ENCODE peak calls at places on chromosomes 6 and 20, in nine cellular contexts. One of them, this sample, is unnamed.

GRCh38 chr6:37696841-37697735 is 595 bp downstream of the MDGA1 start:
- DNase-seq in Kasumi-1: no peak
- DNase-seq in dermis microvascular lymphatic vessel endothelial cell: no peak
- DNase-seq in ovary: peak; percentile 30
- DNase-seq in NCI-H526: peak; percentile 74
- DNase-seq in non-pigmented ciliary epithelial cell: no peak
- DNase-seq in CD8-positive, alpha-beta T cell: peak; percentile 73
- DNase-seq in NCI-H748 treated with DMSO at 0.1 percent for 48 hours: no peak
- DNase-seq in CD14-positive monocyte: no peak
- DNase-seq in this sample: no peak

GRCh38 chr20:58213112-58213511 is 15.3 kb downstream of the ANKRD60 start:
- DNase-seq in Kasumi-1: no peak
- DNase-seq in dermis microvascular lymphatic vessel endothelial cell: no peak
- DNase-seq in ovary: no peak
- DNase-seq in NCI-H526: peak; percentile 67
- DNase-seq in non-pigmented ciliary epithelial cell: no peak
- DNase-seq in CD8-positive, alpha-beta T cell: no peak
- DNase-seq in NCI-H748 treated with DMSO at 0.1 percent for 48 hours: peak; percentile 9
- DNase-seq in CD14-positive monocyte: no peak
- DNase-seq in this sample: no peak

GRCh38 chr6:146859206-146859605 is 260.4 kb downstream of the ADGB start:
- DNase-seq in Kasumi-1: no peak
- DNase-seq in dermis microvascular lymphatic vessel endothelial cell: no peak
- DNase-seq in ovary: no peak
- DNase-seq in NCI-H526: no peak
- DNase-seq in non-pigmented ciliary epithelial cell: no peak
- DNase-seq in CD8-positive, alpha-beta T cell: no peak
- DNase-seq in NCI-H748 treated with DMSO at 0.1 percent for 48 hours: no peak
- DNase-seq in CD14-positive monocyte: no peak
- DNase-seq in this sample: no peak

GRCh38 chr6:129131282-129131681 is 248.3 kb downstream of the LAMA2 start:
- DNase-seq in Kasumi-1: no peak
- DNase-seq in dermis microvascular lymphatic vessel endothelial cell: no peak
- DNase-seq in ovary: peak; percentile 74
- DNase-seq in NCI-H526: no peak
- DNase-seq in non-pigmented ciliary epithelial cell: no peak
- DNase-seq in CD8-positive, alpha-beta T cell: no peak
- DNase-seq in NCI-H748 treated with DMSO at 0.1 percent for 48 hours: no peak
- DNase-seq in CD14-positive monocyte: no peak
- DNase-seq in this sample: no peak

GRCh38 chr20:50817776-50818172 is 22.9 kb downstream of the BCAS4 start:
- DNase-seq in Kasumi-1: no peak
- DNase-seq in dermis microvascular lymphatic vessel endothelial cell: no peak
- DNase-seq in ovary: no peak
- DNase-seq in NCI-H526: no peak
- DNase-seq in non-pigmented ciliary epithelial cell: no peak
- DNase-seq in CD8-positive, alpha-beta T cell: peak; percentile 69
- DNase-seq in NCI-H748 treated with DMSO at 0.1 percent for 48 hours: no peak
- DNase-seq in CD14-positive monocyte: no peak
- DNase-seq in this sample: no peak

GRCh38 chr20:33016581-33017109 is 9.1 kb downstream of the BPIFB2 start:
- DNase-seq in Kasumi-1: no peak
- DNase-seq in dermis microvascular lymphatic vessel endothelial cell: no peak
- DNase-seq in ovary: no peak
- DNase-seq in NCI-H526: no peak
- DNase-seq in non-pigmented ciliary epithelial cell: no peak
- DNase-seq in CD8-positive, alpha-beta T cell: no peak
- DNase-seq in NCI-H748 treated with DMSO at 0.1 percent for 48 hours: no peak
- DNase-seq in CD14-positive monocyte: no peak
- DNase-seq in this sample: no peak

GRCh38 chr6:129889580-129889979 is 28.5 kb upstream of the TMEM244 start:
- DNase-seq in Kasumi-1: no peak
- DNase-seq in dermis microvascular lymphatic vessel endothelial cell: no peak
- DNase-seq in ovary: no peak
- DNase-seq in NCI-H526: no peak
- DNase-seq in non-pigmented ciliary epithelial cell: peak; percentile 68
- DNase-seq in CD8-positive, alpha-beta T cell: no peak
- DNase-seq in NCI-H748 treated with DMSO at 0.1 percent for 48 hours: no peak
- DNase-seq in CD14-positive monocyte: peak; percentile 51
- DNase-seq in this sample: no peak

GRCh38 chr6:18388252-18388651 is 1.1 kb downstream of the RNF144B start:
- DNase-seq in Kasumi-1: no peak
- DNase-seq in dermis microvascular lymphatic vessel endothelial cell: no peak
- DNase-seq in ovary: no peak
- DNase-seq in NCI-H526: no peak
- DNase-seq in non-pigmented ciliary epithelial cell: no peak
- DNase-seq in CD8-positive, alpha-beta T cell: no peak
- DNase-seq in NCI-H748 treated with DMSO at 0.1 percent for 48 hours: no peak
- DNase-seq in CD14-positive monocyte: no peak
- DNase-seq in this sample: no peak

GRCh38 chr6:30238178-30238795 is 25.1 kb upstream of the TRIM26 start:
- DNase-seq in Kasumi-1: peak; percentile 18
- DNase-seq in dermis microvascular lymphatic vessel endothelial cell: peak; percentile 16
- DNase-seq in ovary: no peak
- DNase-seq in NCI-H526: peak; percentile 30
- DNase-seq in non-pigmented ciliary epithelial cell: no peak
- DNase-seq in CD8-positive, alpha-beta T cell: no peak
- DNase-seq in NCI-H748 treated with DMSO at 0.1 percent for 48 hours: no peak
- DNase-seq in CD14-positive monocyte: no peak
- DNase-seq in this sample: no peak

GRCh38 chr6:127914240-127914639 is 13.4 kb upstream of the THEMIS start:
- DNase-seq in Kasumi-1: no peak
- DNase-seq in dermis microvascular lymphatic vessel endothelial cell: no peak
- DNase-seq in ovary: no peak
- DNase-seq in NCI-H526: no peak
- DNase-seq in non-pigmented ciliary epithelial cell: no peak
- DNase-seq in CD8-positive, alpha-beta T cell: no peak
- DNase-seq in NCI-H748 treated with DMSO at 0.1 percent for 48 hours: no peak
- DNase-seq in CD14-positive monocyte: no peak
- DNase-seq in this sample: no peak

GRCh38 chr6:135858941-135859340 is 7.4 kb downstream of the PDE7B start:
- DNase-seq in Kasumi-1: no peak
- DNase-seq in dermis microvascular lymphatic vessel endothelial cell: no peak
- DNase-seq in ovary: no peak
- DNase-seq in NCI-H526: no peak
- DNase-seq in non-pigmented ciliary epithelial cell: no peak
- DNase-seq in CD8-positive, alpha-beta T cell: no peak
- DNase-seq in NCI-H748 treated with DMSO at 0.1 percent for 48 hours: no peak
- DNase-seq in CD14-positive monocyte: no peak
- DNase-seq in this sample: no peak

GRCh38 chr6:54017877-54018276 is 93.4 kb upstream of the MLIP start:
- DNase-seq in Kasumi-1: no peak
- DNase-seq in dermis microvascular lymphatic vessel endothelial cell: no peak
- DNase-seq in ovary: no peak
- DNase-seq in NCI-H526: no peak
- DNase-seq in non-pigmented ciliary epithelial cell: no peak
- DNase-seq in CD8-positive, alpha-beta T cell: no peak
- DNase-seq in NCI-H748 treated with DMSO at 0.1 percent for 48 hours: no peak
- DNase-seq in CD14-positive monocyte: no peak
- DNase-seq in this sample: no peak

GRCh38 chr20:53883098-53883762 is 187.2 kb downstream of the BCAS1 start:
- DNase-seq in Kasumi-1: no peak
- DNase-seq in dermis microvascular lymphatic vessel endothelial cell: no peak
- DNase-seq in ovary: no peak
- DNase-seq in NCI-H526: peak; percentile 21
- DNase-seq in non-pigmented ciliary epithelial cell: no peak
- DNase-seq in CD8-positive, alpha-beta T cell: no peak
- DNase-seq in NCI-H748 treated with DMSO at 0.1 percent for 48 hours: no peak
- DNase-seq in CD14-positive monocyte: no peak
- DNase-seq in this sample: no peak

GRCh38 chr6:46893648-46894047 is 28.1 kb downstream of the ADGRF5 start:
- DNase-seq in Kasumi-1: no peak
- DNase-seq in dermis microvascular lymphatic vessel endothelial cell: peak; percentile 81
- DNase-seq in ovary: no peak
- DNase-seq in NCI-H526: no peak
- DNase-seq in non-pigmented ciliary epithelial cell: no peak
- DNase-seq in CD8-positive, alpha-beta T cell: no peak
- DNase-seq in NCI-H748 treated with DMSO at 0.1 percent for 48 hours: no peak
- DNase-seq in CD14-positive monocyte: no peak
- DNase-seq in this sample: no peak

GRCh38 chr6:22804620-22805271 is 235.4 kb downstream of the HDGFL1 start:
- DNase-seq in Kasumi-1: no peak
- DNase-seq in dermis microvascular lymphatic vessel endothelial cell: no peak
- DNase-seq in ovary: no peak
- DNase-seq in NCI-H526: no peak
- DNase-seq in non-pigmented ciliary epithelial cell: no peak
- DNase-seq in CD8-positive, alpha-beta T cell: no peak
- DNase-seq in NCI-H748 treated with DMSO at 0.1 percent for 48 hours: no peak
- DNase-seq in CD14-positive monocyte: no peak
- DNase-seq in this sample: no peak

GRCh38 chr6:30494275-30494990 is 5.1 kb downstream of the HLA-E start:
- DNase-seq in Kasumi-1: no peak
- DNase-seq in dermis microvascular lymphatic vessel endothelial cell: no peak
- DNase-seq in ovary: no peak
- DNase-seq in NCI-H526: no peak
- DNase-seq in non-pigmented ciliary epithelial cell: no peak
- DNase-seq in CD8-positive, alpha-beta T cell: no peak
- DNase-seq in NCI-H748 treated with DMSO at 0.1 percent for 48 hours: no peak
- DNase-seq in CD14-positive monocyte: no peak
- DNase-seq in this sample: no peak

GRCh38 chr20:52103469-52103910 is 88.1 kb downstream of the ZFP64 start:
- DNase-seq in Kasumi-1: peak; percentile 75
- DNase-seq in dermis microvascular lymphatic vessel endothelial cell: no peak
- DNase-seq in ovary: no peak
- DNase-seq in NCI-H526: peak; percentile 48
- DNase-seq in non-pigmented ciliary epithelial cell: no peak
- DNase-seq in CD8-positive, alpha-beta T cell: no peak
- DNase-seq in NCI-H748 treated with DMSO at 0.1 percent for 48 hours: no peak
- DNase-seq in CD14-positive monocyte: no peak
- DNase-seq in this sample: no peak

GRCh38 chr6:32153835-32154513 is at the start of gene PPT2:
- DNase-seq in Kasumi-1: peak; percentile 93
- DNase-seq in dermis microvascular lymphatic vessel endothelial cell: peak; percentile 97
- DNase-seq in ovary: peak; percentile 96
- DNase-seq in NCI-H526: peak; percentile 93
- DNase-seq in non-pigmented ciliary epithelial cell: peak; percentile 78
- DNase-seq in CD8-positive, alpha-beta T cell: peak; percentile 80
- DNase-seq in NCI-H748 treated with DMSO at 0.1 percent for 48 hours: peak; percentile 85
- DNase-seq in CD14-positive monocyte: no peak
- DNase-seq in this sample: peak; percentile 91

GRCh38 chr6:158086706-158087518 is 81.2 kb downstream of the SERAC1 start:
- DNase-seq in Kasumi-1: peak; percentile 57
- DNase-seq in dermis microvascular lymphatic vessel endothelial cell: no peak
- DNase-seq in ovary: peak; percentile 79
- DNase-seq in NCI-H526: no peak
- DNase-seq in non-pigmented ciliary epithelial cell: no peak
- DNase-seq in CD8-positive, alpha-beta T cell: no peak
- DNase-seq in NCI-H748 treated with DMSO at 0.1 percent for 48 hours: no peak
- DNase-seq in CD14-positive monocyte: peak; percentile 59
- DNase-seq in this sample: no peak

GRCh38 chr6:14707971-14708465 is 537.9 kb upstream of the JARID2 start:
- DNase-seq in Kasumi-1: no peak
- DNase-seq in dermis microvascular lymphatic vessel endothelial cell: no peak
- DNase-seq in ovary: no peak
- DNase-seq in NCI-H526: no peak
- DNase-seq in non-pigmented ciliary epithelial cell: no peak
- DNase-seq in CD8-positive, alpha-beta T cell: no peak
- DNase-seq in NCI-H748 treated with DMSO at 0.1 percent for 48 hours: no peak
- DNase-seq in CD14-positive monocyte: no peak
- DNase-seq in this sample: no peak

GRCh38 chr6:127119361-127120108 is 1.1 kb downstream of the RSPO3 start:
- DNase-seq in Kasumi-1: no peak
- DNase-seq in dermis microvascular lymphatic vessel endothelial cell: no peak
- DNase-seq in ovary: peak; percentile 14
- DNase-seq in NCI-H526: peak; percentile 50
- DNase-seq in non-pigmented ciliary epithelial cell: no peak
- DNase-seq in CD8-positive, alpha-beta T cell: no peak
- DNase-seq in NCI-H748 treated with DMSO at 0.1 percent for 48 hours: peak; percentile 34
- DNase-seq in CD14-positive monocyte: no peak
- DNase-seq in this sample: no peak

GRCh38 chr20:58707770-58708169 is 15.2 kb downstream of the NPEPL1 start:
- DNase-seq in Kasumi-1: no peak
- DNase-seq in dermis microvascular lymphatic vessel endothelial cell: no peak
- DNase-seq in ovary: no peak
- DNase-seq in NCI-H526: no peak
- DNase-seq in non-pigmented ciliary epithelial cell: no peak
- DNase-seq in CD8-positive, alpha-beta T cell: peak; percentile 13
- DNase-seq in NCI-H748 treated with DMSO at 0.1 percent for 48 hours: no peak
- DNase-seq in CD14-positive monocyte: no peak
- DNase-seq in this sample: peak; percentile 27

GRCh38 chr6:26064619-26065257 is 22.5 kb upstream of the HFE start:
- DNase-seq in Kasumi-1: peak; percentile 74
- DNase-seq in dermis microvascular lymphatic vessel endothelial cell: peak; percentile 45
- DNase-seq in ovary: no peak
- DNase-seq in NCI-H526: peak; percentile 61
- DNase-seq in non-pigmented ciliary epithelial cell: no peak
- DNase-seq in CD8-positive, alpha-beta T cell: peak; percentile 57
- DNase-seq in NCI-H748 treated with DMSO at 0.1 percent for 48 hours: peak; percentile 76
- DNase-seq in CD14-positive monocyte: no peak
- DNase-seq in this sample: no peak

GRCh38 chr6:53634184-53634631 is 31.3 kb downstream of the KLHL31 start:
- DNase-seq in Kasumi-1: no peak
- DNase-seq in dermis microvascular lymphatic vessel endothelial cell: no peak
- DNase-seq in ovary: no peak
- DNase-seq in NCI-H526: no peak
- DNase-seq in non-pigmented ciliary epithelial cell: no peak
- DNase-seq in CD8-positive, alpha-beta T cell: no peak
- DNase-seq in NCI-H748 treated with DMSO at 0.1 percent for 48 hours: no peak
- DNase-seq in CD14-positive monocyte: no peak
- DNase-seq in this sample: no peak

GRCh38 chr20:48260370-48260769 is 475.1 kb upstream of the SULF2 start:
- DNase-seq in Kasumi-1: no peak
- DNase-seq in dermis microvascular lymphatic vessel endothelial cell: no peak
- DNase-seq in ovary: no peak
- DNase-seq in NCI-H526: no peak
- DNase-seq in non-pigmented ciliary epithelial cell: no peak
- DNase-seq in CD8-positive, alpha-beta T cell: no peak
- DNase-seq in NCI-H748 treated with DMSO at 0.1 percent for 48 hours: no peak
- DNase-seq in CD14-positive monocyte: no peak
- DNase-seq in this sample: no peak

GRCh38 chr6:136592930-136593673 is 42.9 kb upstream of the MAP7 start:
- DNase-seq in Kasumi-1: no peak
- DNase-seq in dermis microvascular lymphatic vessel endothelial cell: no peak
- DNase-seq in ovary: no peak
- DNase-seq in NCI-H526: no peak
- DNase-seq in non-pigmented ciliary epithelial cell: no peak
- DNase-seq in CD8-positive, alpha-beta T cell: no peak
- DNase-seq in NCI-H748 treated with DMSO at 0.1 percent for 48 hours: no peak
- DNase-seq in CD14-positive monocyte: peak; percentile 64
- DNase-seq in this sample: no peak

This sample was measured in ureter.